ENCODE peak calls at places on chromosomes 2 and 18, in four cellular contexts. C is Kasumi-1, G is ELF-1, Q is Calu3. H is an unnamed sample.

GRCh38 chr2:65063426-65063825 is 7.2 kb downstream of the CEP68 start:
- DNase-seq in C (no peak), G (no peak), Q (no peak), H (no peak)

GRCh38 chr2:119233326-119234020 is 9.8 kb downstream of the STEAP3 start:
- DNase-seq in C (no peak), G (no peak), Q (peak; percentile 21), H (no peak)

GRCh38 chr18:14089781-14090180 is 42.5 kb downstream of the ZNF519 start:
- DNase-seq in C (no peak), G (peak; percentile 55), Q (no peak), H (no peak)

GRCh38 chr2:13009027-13009426 is 292.3 kb downstream of the TRIB2 start:
- DNase-seq in C (no peak), G (no peak), Q (no peak), H (no peak)

GRCh38 chr18:51149605-51150429 is 47.7 kb downstream of the MEX3C start:
- DNase-seq in C (no peak), G (peak; percentile 46), Q (peak; percentile 57), H (no peak)

GRCh38 chr2:157307021-157307420 is 18.6 kb downstream of the ERMN start:
- DNase-seq in C (peak; percentile 82), G (no peak), Q (no peak), H (no peak)

GRCh38 chr2:220394433-220394832 is 767.0 kb downstream of the SLC4A3 start:
- DNase-seq in C (no peak), G (no peak), Q (peak; percentile 35), H (no peak)

GRCh38 chr2:200159829-200160781 is 146.4 kb upstream of the SPATS2L start:
- DNase-seq in C (no peak), G (no peak), Q (peak; percentile 8), H (no peak)

GRCh38 chr18:7840445-7840844 is 273.3 kb downstream of the PTPRM start:
- DNase-seq in C (peak; percentile 46), G (no peak), Q (no peak), H (no peak)

GRCh38 chr2:111703759-111704158 is 180.2 kb downstream of the ANAPC1 start:
- DNase-seq in C (no peak), G (peak; percentile 35), Q (no peak), H (no peak)

GRCh38 chr2:212227755-212228154 is 310.8 kb downstream of the ERBB4 start:
- DNase-seq in C (no peak), G (no peak), Q (peak; percentile 67), H (peak; percentile 19)

GRCh38 chr2:14587119-14587518 is 45.4 kb upstream of the LRATD1 start:
- DNase-seq in C (no peak), G (no peak), Q (no peak), H (no peak)

GRCh38 chr18:37701967-37702366 is 136.4 kb upstream of the CELF4 start:
- DNase-seq in C (peak; percentile 89), G (no peak), Q (no peak), H (no peak)

GRCh38 chr2:26016012-26016742 is 17.7 kb upstream of the RAB10 start:
- DNase-seq in C (no peak), G (no peak), Q (no peak), H (no peak)

GRCh38 chr2:147204102-147204501 is 640.7 kb upstream of the ACVR2A start:
- DNase-seq in C (no peak), G (no peak), Q (no peak), H (no peak)

GRCh38 chr2:143482316-143482715 is 353.1 kb downstream of the ARHGAP15 start:
- DNase-seq in C (no peak), G (no peak), Q (no peak), H (no peak)

GRCh38 chr2:109607766-109608165 is 6.0 kb downstream of the SEPTIN10 start:
- DNase-seq in C (no peak), G (no peak), Q (no peak), H (no peak)

GRCh38 chr2:12196495-12196894 is 450.1 kb downstream of the LPIN1 start:
- DNase-seq in C (no peak), G (no peak), Q (no peak), H (no peak)

GRCh38 chr2:77008925-77009706 is 513.1 kb downstream of the LRRTM4 start:
- DNase-seq in C (no peak), G (no peak), Q (no peak), H (no peak)

GRCh38 chr2:120223034-120223912 is at the start of gene TMEM185B:
- DNase-seq in C (peak; percentile 72), G (peak; percentile 85), Q (peak; percentile 95), H (peak; percentile 77)

GRCh38 chr2:45329045-45329677 is 281.9 kb downstream of the SRBD1 start:
- DNase-seq in C (no peak), G (peak; percentile 84), Q (peak; percentile 70), H (no peak)

GRCh38 chr2:23532311-23533013 is 147.5 kb downstream of the KLHL29 start:
- DNase-seq in C (no peak), G (peak; percentile 43), Q (no peak), H (no peak)

GRCh38 chr2:239952665-239953417 is 72.3 kb downstream of the NDUFA10 start:
- DNase-seq in C (no peak), G (no peak), Q (no peak), H (no peak)

GRCh38 chr2:121816797-121817196 is 61.3 kb downstream of the TSN start:
- DNase-seq in C (no peak), G (no peak), Q (no peak), H (no peak)

GRCh38 chr2:69911985-69912563 is 2.8 kb upstream of the MXD1 start:
- DNase-seq in C (peak; percentile 78), G (no peak), Q (no peak), H (no peak)